ENCODE peak calls at places on chromosome 4, in five cellular contexts. H is H9, X is mesenchymal stem cell, W is neuronal stem cell, A is H1. Y is an unnamed sample.

GRCh38 chr4:2512396-2513135 is 23.9 kb upstream of the FAM193A start:
- DNase-seq in X (no peak), W (no peak), A (no peak), H (no peak), Y (peak)

GRCh38 chr4:180486342-180486741 is 1756.9 kb upstream of the TENM3 start:
- DNase-seq in A (no peak), W (no peak), X (no peak), H (no peak), Y (no peak)

GRCh38 chr4:148112231-148112982 is 329.8 kb downstream of the NR3C2 start:
- DNase-seq in H (no peak), X (peak), A (no peak), W (no peak), Y (no peak)

GRCh38 chr4:183106839-183107238 is 7.8 kb downstream of the WWC2 start:
- DNase-seq in X (peak), H (no peak), A (no peak), W (no peak), Y (no peak)

GRCh38 chr4:175419120-175419774 is 392.8 kb downstream of the GPM6A start:
- DNase-seq in A (no peak), X (peak), W (no peak), H (no peak), Y (peak)

GRCh38 chr4:64518600-64518999 is 109.3 kb upstream of the TECRL start:
- DNase-seq in X (no peak), W (no peak), H (no peak), A (no peak), Y (no peak)

GRCh38 chr4:151561551-151562256 is 152.7 kb downstream of the FHIP1A start:
- DNase-seq in H (no peak), A (no peak), X (no peak), W (no peak), Y (no peak)

GRCh38 chr4:86640469-86640868 is 46.4 kb downstream of the PTPN13 start:
- DNase-seq in A (no peak), W (no peak), H (no peak), X (no peak), Y (no peak)

GRCh38 chr4:8086751-8087445 is 71.7 kb downstream of the ABLIM2 start:
- DNase-seq in H (no peak), X (no peak), A (no peak), W (no peak), Y (no peak)

GRCh38 chr4:65589331-65589730 is 81.0 kb downstream of the EPHA5 start:
- DNase-seq in W (peak), X (no peak), A (no peak), H (no peak), Y (no peak)

GRCh38 chr4:121829511-121829910 is 5.8 kb upstream of the CCNA2 start:
- DNase-seq in H (no peak), A (no peak), W (no peak), X (no peak), Y (no peak)

GRCh38 chr4:20840648-20841190 is 140.5 kb downstream of the PACRGL start:
- DNase-seq in A (no peak), X (peak), H (no peak), W (no peak), Y (no peak)

GRCh38 chr4:53480909-53481308 is 103.5 kb downstream of the FIP1L1 start:
- DNase-seq in W (no peak), H (no peak), X (no peak), A (no peak), Y (no peak)
- H3K18ac ChIP-seq in W (no peak), H (no peak), X (no peak), A (no peak), Y (no peak)

GRCh38 chr4:172787117-172787516 is 381.5 kb upstream of the GALNT7 start:
- DNase-seq in W (no peak), X (no peak), H (no peak), A (no peak), Y (no peak)
- H2BK120ac ChIP-seq in W (no peak), X (no peak), H (no peak), A (no peak), Y (no peak)

GRCh38 chr4:24212642-24213041 is 322.8 kb upstream of the PPARGC1A start:
- DNase-seq in A (no peak), H (no peak), W (no peak), X (no peak), Y (no peak)
- H2BK12ac ChIP-seq in A (no peak), H (no peak), W (no peak), X (peak), Y (no peak)

GRCh38 chr4:128837679-128838078 is 28.2 kb downstream of the JADE1 start:
- DNase-seq in A (no peak), X (no peak), H (no peak), W (no peak), Y (no peak)

GRCh38 chr4:128841402-128841801 is 31.9 kb downstream of the JADE1 start:
- DNase-seq in W (no peak), H (no peak), A (no peak), X (no peak), Y (peak)

GRCh38 chr4:128837198-128837597 is 27.7 kb downstream of the JADE1 start:
- DNase-seq in W (no peak), A (no peak), X (no peak), H (no peak), Y (no peak)

GRCh38 chr4:128844931-128845330 is 35.4 kb downstream of the JADE1 start:
- DNase-seq in W (no peak), H (no peak), X (no peak), A (no peak), Y (no peak)

GRCh38 chr4:128840711-128841318 is 31.3 kb downstream of the JADE1 start:
- DNase-seq in W (no peak), X (no peak), H (no peak), A (no peak), Y (no peak)
- H3K18ac ChIP-seq in W (no peak), X (no peak), H (no peak), A (no peak), Y (no peak)

DNA sequence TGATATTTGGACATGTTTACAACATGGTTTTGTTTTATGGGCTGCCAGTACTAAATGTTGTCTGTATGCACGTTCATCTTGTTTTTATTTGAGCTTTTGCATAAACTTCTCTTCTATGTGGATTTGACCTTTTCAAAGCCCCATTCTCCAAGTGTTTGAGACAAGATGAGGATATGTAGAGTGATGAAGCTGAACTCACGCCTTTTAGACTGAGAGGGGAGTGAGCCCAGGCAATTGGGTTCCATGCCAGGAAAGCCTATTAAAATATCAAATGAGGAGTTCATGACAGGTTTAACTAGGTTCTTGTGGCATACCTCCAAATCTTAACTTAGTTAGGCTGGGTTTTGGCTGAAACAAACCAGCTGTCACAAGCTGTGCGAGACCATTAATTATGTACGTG is 170.4 kb upstream of the LDB2 start:
- DNase-seq in A (no peak), H (no peak), X (peak), W (no peak), Y (no peak)
- H2BK120ac ChIP-seq in A (no peak), H (no peak), X (no peak), W (no peak), Y (no peak)

GRCh38 chr4:163404080-163404479 is 60.4 kb downstream of the NPY5R start:
- DNase-seq in H (no peak), A (no peak), X (no peak), W (no peak), Y (no peak)

GRCh38 chr4:163400911-163401310 is 57.2 kb downstream of the NPY5R start:
- DNase-seq in H (no peak), W (no peak), A (no peak), X (peak), Y (no peak)

DNA sequence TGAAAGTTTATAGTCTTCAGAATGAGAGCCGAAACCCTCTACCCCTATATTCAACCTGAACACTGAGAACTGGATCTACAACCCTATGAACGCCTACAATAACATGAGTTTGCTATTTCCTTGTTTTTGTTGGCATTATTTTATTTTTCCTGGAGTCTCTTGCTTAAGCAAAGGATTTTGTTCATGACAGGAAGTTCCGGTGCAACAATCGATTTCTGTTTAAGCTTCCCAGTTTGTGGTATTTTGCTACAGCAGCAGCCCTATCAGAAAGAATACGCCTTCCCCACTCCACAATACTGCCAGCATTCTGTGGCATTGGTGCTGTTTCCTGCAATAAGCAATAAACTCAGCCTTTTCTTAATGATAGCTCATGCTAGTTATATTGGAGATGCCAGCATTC is 60.9 kb downstream of the NPY5R start:
- DNase-seq in A (no peak), H (no peak), W (no peak), X (no peak), Y (no peak)
- H2BK12ac ChIP-seq in A (no peak), H (no peak), W (no peak), X (peak), Y (no peak)

GRCh38 chr4:102760645-102761477 is at the start of gene MANBA:
- DNase-seq in X (peak), A (peak), H (peak), W (peak), Y (peak)
- H3K18ac ChIP-seq in X (peak), A (peak), H (peak), W (peak), Y (peak)

Y was measured in trophoblast cell.